ENCODE peak calls at places on chromosomes 5 and 9, in four cellular contexts. Y is IMR-90, V is GM23248, P is OCI-LY7. W is an unnamed sample.

GRCh38 chr5:64557911-64558310 is 52.1 kb downstream of the RGS7BP start:
- DNase-seq in V (no peak), Y (no peak), P (no peak), W (no peak)

GRCh38 chr5:77893225-77893860 is 117.2 kb upstream of the TBCA start:
- DNase-seq in V (peak; percentile 97), Y (peak; percentile 99), P (no peak), W (no peak)

GRCh38 chr5:111927191-111927590 is 170.2 kb upstream of the NREP start:
- DNase-seq in V (peak; percentile 50), P (no peak), Y (peak; percentile 25), W (no peak)

GRCh38 chr5:6328173-6328572 is 50.2 kb downstream of the MED10 start:
- DNase-seq in P (peak; percentile 11), V (peak; percentile 31), Y (peak; percentile 1), W (peak; percentile 66)

GRCh38 chr9:71368157-71368556 is 246.7 kb upstream of the TRPM3 start:
- DNase-seq in P (no peak), Y (no peak), V (no peak), W (no peak)

GRCh38 chr5:142871056-142871879 is 101.1 kb downstream of the ARHGAP26 start:
- DNase-seq in V (no peak), Y (no peak), P (no peak), W (no peak)

GRCh38 chr9:73539881-73540280 is 388.2 kb downstream of the ANXA1 start:
- DNase-seq in P (no peak), V (no peak), Y (no peak), W (no peak)

GRCh38 chr5:177987326-177987725 is 8.7 kb downstream of the PROP1 start:
- DNase-seq in V (no peak), P (no peak), Y (no peak), W (no peak)

GRCh38 chr5:82355921-82356454 is 77.8 kb upstream of the RPS23 start:
- DNase-seq in V (peak; percentile 67), Y (no peak), P (no peak), W (no peak)

GRCh38 chr5:178416919-178417318 is 173.3 kb downstream of the COL23A1 start:
- DNase-seq in Y (peak; percentile 31), P (no peak), V (peak; percentile 43), W (peak; percentile 29)

GRCh38 chr9:99814359-99814758 is 7.3 kb upstream of the NR4A3 start:
- DNase-seq in V (no peak), Y (no peak), P (no peak), W (no peak)

GRCh38 chr9:33995449-33995848 is 53.2 kb downstream of the UBAP2 start:
- DNase-seq in V (no peak), P (no peak), Y (no peak), W (no peak)

GRCh38 chr9:128215491-128216404 is 12.6 kb downstream of the DNM1 start:
- DNase-seq in V (peak; percentile 79), Y (peak; percentile 84), P (no peak), W (no peak)

GRCh38 chr5:6900828-6901227 is 187.6 kb downstream of the TENT4A start:
- DNase-seq in P (no peak), Y (no peak), V (no peak), W (no peak)

GRCh38 chr9:105296889-105297288 is 52.4 kb downstream of the SLC44A1 start:
- DNase-seq in Y (peak; percentile 90), P (no peak), V (peak; percentile 97), W (peak; percentile 94)

GRCh38 chr9:127698985-127699670 is 7.7 kb upstream of the CFAP157 start:
- DNase-seq in Y (peak; percentile 92), P (peak; percentile 89), V (peak; percentile 99), W (peak; percentile 98)

GRCh38 chr9:70110194-70111041 is 66.8 kb downstream of the MAMDC2 start:
- DNase-seq in Y (peak; percentile 83), V (no peak), P (no peak), W (no peak)

GRCh38 chr9:77999231-77999631 is 32.4 kb downstream of the GNAQ start:
- DNase-seq in P (no peak), V (peak; percentile 37), Y (peak; percentile 35), W (peak; percentile 77)

GRCh38 chr9:120187758-120188157 is 392.2 kb downstream of the CDK5RAP2 start:
- DNase-seq in Y (no peak), V (no peak), P (no peak), W (no peak)

GRCh38 chr5:109225695-109226094 is 184.1 kb downstream of the PJA2 start:
- DNase-seq in V (no peak), Y (no peak), P (no peak), W (no peak)

GRCh38 chr5:174218162-174218561 is 172.7 kb downstream of the NSG2 start:
- DNase-seq in V (no peak), P (no peak), Y (no peak), W (no peak)

GRCh38 chr5:139297439-139298133 is 4.0 kb downstream of the MATR3 start:
- DNase-seq in V (no peak), P (no peak), Y (no peak), W (no peak)

GRCh38 chr5:133460172-133460758 is 152.1 kb downstream of the FSTL4 start:
- DNase-seq in V (peak; percentile 34), P (peak; percentile 52), Y (no peak), W (peak; percentile 28)

GRCh38 chr5:62343428-62343827 is 37.4 kb downstream of the KIF2A start:
- DNase-seq in P (no peak), V (peak; percentile 46), Y (peak; percentile 13), W (no peak)

GRCh38 chr9:100074093-100074492 is 24.7 kb downstream of the ERP44 start:
- DNase-seq in Y (no peak), V (no peak), P (no peak), W (no peak)

GRCh38 chr9:120928015-120928719 is 1.6 kb upstream of the TRAF1 start:
- DNase-seq in V (peak; percentile 37), Y (no peak), P (peak; percentile 47), W (peak; percentile 42)

GRCh38 chr5:40499514-40500273 is 180.0 kb upstream of the PTGER4 start:
- DNase-seq in Y (no peak), V (no peak), P (no peak), W (no peak)

GRCh38 chr9:91732187-91733005 is 217.6 kb downstream of the ROR2 start:
- DNase-seq in V (no peak), Y (no peak), P (no peak), W (no peak)

GRCh38 chr5:104540448-104540847 is 977.9 kb upstream of the NUDT12 start:
- DNase-seq in Y (peak; percentile 58), P (no peak), V (no peak), W (no peak)

GRCh38 chr5:80193421-80193820 is 62.4 kb downstream of the SERINC5 start:
- DNase-seq in Y (no peak), V (no peak), P (no peak), W (no peak)

GRCh38 chr9:93087971-93088655 is 7.9 kb upstream of the CARD19 start:
- DNase-seq in V (no peak), P (no peak), Y (no peak), W (no peak)

GRCh38 chr5:92424785-92425426 is 1041.8 kb upstream of the ARRDC3 start:
- DNase-seq in P (no peak), V (no peak), Y (no peak), W (no peak)

GRCh38 chr9:34611251-34611810 is 566 bp downstream of the RPP25L start:
- DNase-seq in V (peak; percentile 30), P (peak; percentile 27), Y (no peak), W (no peak)

GRCh38 chr5:94072116-94072515 is 330.7 kb upstream of the POU5F2 start:
- DNase-seq in P (no peak), V (no peak), Y (peak; percentile 22), W (no peak)

GRCh38 chr5:168989731-168990505 is 311.0 kb downstream of the SLIT3 start:
- DNase-seq in P (peak; percentile 10), V (no peak), Y (no peak), W (no peak)

GRCh38 chr5:168991311-168991710 is 309.6 kb downstream of the SLIT3 start:
- DNase-seq in P (no peak), Y (no peak), V (no peak), W (peak; percentile 97)

GRCh38 chr5:168991991-168992390 is 308.9 kb downstream of the SLIT3 start:
- DNase-seq in P (no peak), Y (no peak), V (peak; percentile 63), W (peak; percentile 99)

GRCh38 chr5:168995024-168995423 is 305.9 kb downstream of the SLIT3 start:
- DNase-seq in Y (no peak), P (no peak), V (no peak), W (no peak)

DNA sequence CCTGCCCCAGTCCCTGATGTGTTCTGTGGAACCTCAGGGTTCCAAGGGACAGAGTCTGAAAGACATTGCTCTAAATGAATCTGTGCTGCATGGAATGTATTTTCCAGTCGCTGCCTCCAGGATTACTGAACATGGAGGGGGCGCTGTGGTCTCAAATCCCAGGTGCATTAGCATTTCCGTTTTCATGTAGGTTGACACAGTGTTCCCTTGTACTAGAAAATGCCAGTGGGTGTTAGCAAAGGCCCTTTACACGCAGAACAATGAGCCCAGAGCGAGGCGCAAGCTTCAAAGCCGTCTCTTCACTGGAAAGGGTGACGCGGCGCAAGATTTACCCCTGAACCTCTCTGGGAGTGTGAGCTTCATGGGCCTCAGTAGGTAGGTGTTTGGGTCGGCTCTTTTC is 308.3 kb downstream of the SLIT3 start:
- DNase-seq in P (no peak), Y (no peak), V (no peak), W (peak; percentile 33)
- H2AFZ ChIP-seq in P (no peak overlapping the region), Y (no peak overlapping the region), V (no peak overlapping the region), W (no peak overlapping the region)

GRCh38 chr9:134658378-134658955 is 16.9 kb downstream of the COL5A1 start:
- DNase-seq in V (no peak), P (no peak), Y (no peak), W (no peak)

GRCh38 chr9:134657666-134658377 is 16.2 kb downstream of the COL5A1 start:
- DNase-seq in P (no peak), V (no peak), Y (no peak), W (no peak)

GRCh38 chr9:134655591-134656333 is 14.2 kb downstream of the COL5A1 start:
- DNase-seq in P (no peak), Y (no peak), V (no peak), W (no peak)

GRCh38 chr9:134655101-134655500 is 13.5 kb downstream of the COL5A1 start:
- DNase-seq in Y (no peak), V (no peak), P (no peak), W (no peak)

GRCh38 chr9:134656334-134657034 is 14.9 kb downstream of the COL5A1 start:
- DNase-seq in P (peak; percentile 18), V (peak; percentile 61), Y (no peak), W (peak; percentile 50)
- H2AFZ ChIP-seq in P (no peak overlapping the region), V (no peak overlapping the region), Y (no peak overlapping the region), W (no peak overlapping the region)

DNA sequence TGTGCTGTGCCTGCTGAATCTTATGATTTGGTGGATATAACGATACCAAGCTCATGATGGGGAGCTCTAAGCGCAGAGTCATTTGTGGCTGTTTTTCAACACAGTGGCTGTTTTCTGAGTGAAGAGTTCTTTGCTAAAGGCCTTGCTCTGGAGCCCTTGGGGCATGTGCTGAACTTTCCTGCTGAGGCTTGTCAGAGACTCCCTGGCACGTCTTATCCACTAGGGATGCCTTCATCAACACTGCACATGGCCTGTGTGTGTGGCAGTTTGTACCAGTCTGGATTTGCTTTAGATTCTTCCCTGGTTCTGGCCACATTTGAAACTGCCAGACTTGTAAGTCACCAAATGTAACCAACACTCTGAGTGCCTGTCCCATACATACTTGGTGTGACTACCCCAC is 188.2 kb downstream of the DMRT2 start:
- DNase-seq in Y (no peak), V (no peak), P (no peak), W (no peak)
- H2AFZ ChIP-seq in Y (no peak overlapping the region), V (no peak overlapping the region), P (no peak overlapping the region), W (no peak overlapping the region)

GRCh38 chr9:132945186-132946130 is 1.0 kb upstream of the TSC1 start:
- DNase-seq in V (no peak), P (no peak), Y (no peak), W (peak; percentile 8)
- H2AFZ ChIP-seq in V (peak overlapping the region; percentile 87), P (peak overlapping the region; percentile 71), Y (peak overlapping the region; percentile 97), W (peak overlapping the region; percentile 63)

GRCh38 chr5:69503144-69503488 is 10.5 kb downstream of the OCLN start:
- DNase-seq in V (no peak), P (no peak), Y (no peak), W (no peak)
- H2AFZ ChIP-seq in V (peak overlapping the region; percentile 44), P (peak overlapping the region; percentile 65), Y (no peak overlapping the region), W (no peak overlapping the region)

W was measured in trophoblast cell.